ENCODE peak calls at places on chromosomes 4 and X, in four cellular contexts. One of them, this sample, is unnamed. For H3K9me3, the result is how much of the 10 kb centered on the place peaks cover.

GRCh38 chrX:47706575-47706974 is 47.6 kb upstream of the UXT start:
- DNase-seq in keratinocyte: no peak
- DNase-seq in heart right ventricle: no peak
- DNase-seq in tibial nerve: no peak
- DNase-seq in this sample: no peak

GRCh38 chrX:65127804-65128203 is 151.6 kb upstream of the ZC4H2 start:
- DNase-seq in keratinocyte: no peak
- DNase-seq in heart right ventricle: peak
- DNase-seq in tibial nerve: no peak
- DNase-seq in this sample: no peak

GRCh38 chr4:17535906-17536305 is 20.9 kb downstream of the CLRN2 start:
- DNase-seq in keratinocyte: no peak
- DNase-seq in heart right ventricle: no peak
- DNase-seq in tibial nerve: no peak
- DNase-seq in this sample: no peak

GRCh38 chr4:56630876-56631666 is 50.0 kb downstream of the HOPX start:
- DNase-seq in keratinocyte: no peak
- DNase-seq in heart right ventricle: no peak
- DNase-seq in tibial nerve: no peak
- DNase-seq in this sample: no peak

GRCh38 chrX:128106630-128107029 is 54.4 kb upstream of the ACTRT1 start:
- DNase-seq in keratinocyte: no peak
- DNase-seq in heart right ventricle: no peak
- DNase-seq in tibial nerve: no peak
- DNase-seq in this sample: peak

GRCh38 chrX:49155243-49155899 is 7.2 kb upstream of the MAGIX start:
- DNase-seq in keratinocyte: no peak
- DNase-seq in heart right ventricle: peak
- DNase-seq in tibial nerve: no peak
- DNase-seq in this sample: peak

GRCh38 chr4:7335363-7336066 is 99.2 kb downstream of the PSAPL1 start:
- DNase-seq in keratinocyte: no peak
- DNase-seq in heart right ventricle: peak
- DNase-seq in tibial nerve: peak
- DNase-seq in this sample: peak

GRCh38 chrX:74526786-74527185 is 87.6 kb downstream of the RLIM start:
- DNase-seq in keratinocyte: no peak
- DNase-seq in heart right ventricle: no peak
- DNase-seq in tibial nerve: no peak
- DNase-seq in this sample: no peak

GRCh38 chrX:9340619-9341304 is 124.1 kb upstream of the TBL1X start:
- DNase-seq in keratinocyte: no peak
- DNase-seq in heart right ventricle: peak
- DNase-seq in tibial nerve: peak
- DNase-seq in this sample: peak

GRCh38 chr4:33715996-33716395 is 2528.3 kb downstream of the ARAP2 start:
- DNase-seq in keratinocyte: no peak
- DNase-seq in heart right ventricle: no peak
- DNase-seq in tibial nerve: no peak
- DNase-seq in this sample: no peak

GRCh38 chr4:1463927-1464540 is 57.8 kb upstream of the NKX1-1 start:
- DNase-seq in keratinocyte: no peak
- DNase-seq in heart right ventricle: no peak
- DNase-seq in tibial nerve: no peak
- DNase-seq in this sample: no peak

GRCh38 chr4:114281561-114281960 is 302.1 kb upstream of the ARSJ start:
- DNase-seq in keratinocyte: no peak
- DNase-seq in heart right ventricle: no peak
- DNase-seq in tibial nerve: no peak
- DNase-seq in this sample: no peak

GRCh38 chr4:134955059-134955458 is 753.5 kb upstream of the PABPC4L start:
- DNase-seq in keratinocyte: no peak
- DNase-seq in heart right ventricle: no peak
- DNase-seq in tibial nerve: no peak
- DNase-seq in this sample: no peak

GRCh38 chrX:100413231-100413630 is 3.2 kb upstream of the PCDH19 start:
- DNase-seq in keratinocyte: no peak
- DNase-seq in heart right ventricle: peak
- DNase-seq in tibial nerve: peak
- DNase-seq in this sample: peak

GRCh38 chr4:52507774-52508173 is 151.3 kb downstream of the USP46 start:
- DNase-seq in keratinocyte: no peak
- DNase-seq in heart right ventricle: peak
- DNase-seq in tibial nerve: no peak
- DNase-seq in this sample: no peak

GRCh38 chrX:130975947-130976346 is 72.9 kb upstream of the ENOX2 start:
- DNase-seq in keratinocyte: peak
- DNase-seq in heart right ventricle: peak
- DNase-seq in tibial nerve: peak
- DNase-seq in this sample: peak

GRCh38 chr4:137524642-137525384 is 7.5 kb downstream of the PCDH18 start:
- DNase-seq in keratinocyte: no peak
- DNase-seq in heart right ventricle: no peak
- DNase-seq in tibial nerve: no peak
- DNase-seq in this sample: no peak

GRCh38 chr4:178955614-178956013 is 1513.4 kb upstream of the AGA start:
- DNase-seq in keratinocyte: no peak
- DNase-seq in heart right ventricle: no peak
- DNase-seq in tibial nerve: no peak
- DNase-seq in this sample: no peak

GRCh38 chr4:121676388-121677075 is 20.2 kb downstream of the ANXA5 start:
- DNase-seq in keratinocyte: no peak
- DNase-seq in heart right ventricle: no peak
- DNase-seq in tibial nerve: no peak
- DNase-seq in this sample: no peak

GRCh38 chr4:154877110-154877760 is 96.2 kb downstream of the RBM46 start:
- DNase-seq in keratinocyte: no peak
- DNase-seq in heart right ventricle: no peak
- DNase-seq in tibial nerve: no peak
- DNase-seq in this sample: no peak

DNA sequence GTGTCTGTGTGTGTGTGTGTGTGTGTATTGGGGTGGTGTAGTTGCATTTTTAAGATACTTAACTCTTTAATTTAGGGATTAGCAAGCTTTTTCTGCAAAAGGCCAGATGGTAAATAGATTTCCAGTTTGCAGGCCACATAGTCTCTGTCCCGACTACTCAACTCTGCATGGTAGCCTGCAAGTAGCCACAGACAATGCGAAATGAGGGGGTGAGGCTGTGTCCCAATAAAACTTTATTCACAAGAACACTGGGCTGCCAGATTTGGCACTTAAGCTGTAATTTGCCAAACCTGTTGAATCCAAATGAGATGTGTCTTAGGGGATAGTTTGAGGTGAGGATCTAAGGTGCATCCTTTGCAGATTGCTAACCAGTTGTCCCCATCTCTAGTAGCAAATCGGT is 6.8 kb downstream of the ATP2B3 start:
- DNase-seq in keratinocyte: no peak
- DNase-seq in heart right ventricle: no peak
- DNase-seq in tibial nerve: no peak
- DNase-seq in this sample: no peak
- H3K9me3 ChIP-seq in keratinocyte: under half
- H3K9me3 ChIP-seq in heart right ventricle: under half
- H3K9me3 ChIP-seq in tibial nerve: under half
- H3K9me3 ChIP-seq in this sample: under half

GRCh38 chrX:115957862-115958490 is 212.6 kb upstream of the AGTR2 start:
- DNase-seq in keratinocyte: no peak
- DNase-seq in heart right ventricle: no peak
- DNase-seq in tibial nerve: no peak
- DNase-seq in this sample: peak
- TF ChIP-seq CTCF in keratinocyte: no peak
- TF ChIP-seq CTCF in heart right ventricle: no peak
- TF ChIP-seq CTCF in tibial nerve: no peak
- TF ChIP-seq CTCF in this sample: peak

GRCh38 chrX:153551135-153551534 is 33.7 kb downstream of the ATP2B3 start:
- DNase-seq in keratinocyte: no peak
- DNase-seq in heart right ventricle: no peak
- DNase-seq in tibial nerve: no peak
- DNase-seq in this sample: no peak
- H3K9me3 ChIP-seq in keratinocyte: under half
- H3K9me3 ChIP-seq in heart right ventricle: under half
- H3K9me3 ChIP-seq in tibial nerve: under half
- H3K9me3 ChIP-seq in this sample: under half

GRCh38 chr4:37936889-37937498 is 23.2 kb upstream of the PTTG2 start:
- DNase-seq in keratinocyte: no peak
- DNase-seq in heart right ventricle: peak
- DNase-seq in tibial nerve: no peak
- DNase-seq in this sample: no peak
- TF ChIP-seq CTCF in keratinocyte: no peak
- TF ChIP-seq CTCF in heart right ventricle: no peak
- TF ChIP-seq CTCF in tibial nerve: no peak
- TF ChIP-seq CTCF in this sample: no peak

GRCh38 chr4:184376136-184376838 is 98.1 kb downstream of the IRF2 start:
- DNase-seq in keratinocyte: no peak
- DNase-seq in heart right ventricle: no peak
- DNase-seq in tibial nerve: no peak
- DNase-seq in this sample: no peak
- H3K9me3 ChIP-seq in keratinocyte: under half
- H3K9me3 ChIP-seq in heart right ventricle: under half
- H3K9me3 ChIP-seq in tibial nerve: under half
- H3K9me3 ChIP-seq in this sample: under half

GRCh38 chrX:30635630-30636029 is 17.6 kb upstream of the GK start:
- DNase-seq in keratinocyte: no peak
- DNase-seq in heart right ventricle: no peak
- DNase-seq in tibial nerve: no peak
- DNase-seq in this sample: no peak
- TF ChIP-seq CTCF in keratinocyte: no peak
- TF ChIP-seq CTCF in heart right ventricle: peak
- TF ChIP-seq CTCF in tibial nerve: no peak
- TF ChIP-seq CTCF in this sample: peak

DNA sequence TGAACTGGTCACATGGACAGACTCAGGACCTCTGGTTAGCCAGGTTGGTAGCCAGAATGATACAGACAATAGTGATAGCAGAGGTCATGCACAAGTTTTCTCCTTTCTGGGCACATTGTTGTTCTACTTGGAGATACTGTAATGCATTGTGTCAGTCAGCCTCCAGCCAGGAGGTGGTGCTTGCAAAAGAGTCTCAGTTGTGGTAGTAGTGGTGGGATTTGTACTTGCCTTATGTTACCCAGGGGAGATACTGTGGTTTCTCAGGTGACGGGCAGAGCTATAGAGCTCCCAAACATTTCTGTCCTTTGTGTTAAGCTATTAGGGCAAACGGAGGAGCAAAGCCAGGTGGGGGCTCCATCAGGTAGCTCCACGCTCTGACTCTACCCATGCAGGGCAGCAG is 190.5 kb downstream of the STPG2 start:
- DNase-seq in keratinocyte: no peak
- DNase-seq in heart right ventricle: no peak
- DNase-seq in tibial nerve: no peak
- DNase-seq in this sample: no peak
- H3K9me3 ChIP-seq in keratinocyte: under half
- H3K9me3 ChIP-seq in heart right ventricle: under half
- H3K9me3 ChIP-seq in tibial nerve: under half
- H3K9me3 ChIP-seq in this sample: under half

This sample was measured in neural progenitor cell.